ENCODE peak calls at places on chromosomes 13 and 19, in four cellular contexts. B is mesendoderm, S is neuronal stem cell, M is H9. L is an unnamed sample.

GRCh38 chr19:35468637-35469036 is 20.6 kb downstream of the FFAR2 start:
- DNase-seq in B (peak), S (no peak), M (peak), L (peak)

GRCh38 chr13:24997367-24997967 is 98.5 kb upstream of the PABPC3 start:
- DNase-seq in B (no peak), S (no peak), M (no peak), L (peak)

GRCh38 chr13:86881390-86881789 is 789.8 kb upstream of the SLITRK5 start:
- DNase-seq in B (peak), S (no peak), M (no peak), L (no peak)

GRCh38 chr13:101090287-101090686 is 326.0 kb downstream of the NALCN start:
- DNase-seq in B (no peak), S (no peak), M (no peak), L (no peak)

GRCh38 chr13:95033890-95034289 is 267.4 kb downstream of the ABCC4 start:
- DNase-seq in B (no peak), S (no peak), M (no peak), L (no peak)

GRCh38 chr19:52172347-52172746 is 926 bp upstream of the ZNF836 start:
- DNase-seq in B (no peak), S (no peak), M (no peak), L (no peak)

GRCh38 chr13:111790621-111791020 is 276.3 kb upstream of the SOX1 start:
- DNase-seq in B (no peak), S (no peak), M (no peak), L (no peak)

GRCh38 chr19:39152066-39152465 is 26.5 kb downstream of the PAK4 start:
- DNase-seq in B (no peak), S (no peak), M (no peak), L (peak)

GRCh38 chr19:52188822-52189744 is 769 bp upstream of the PPP2R1A start:
- DNase-seq in B (no peak), S (no peak), M (no peak), L (peak)

GRCh38 chr13:113161433-113161832 is 3.0 kb downstream of the PROZ start:
- DNase-seq in B (no peak), S (no peak), M (peak), L (no peak)

GRCh38 chr19:4376991-4377781 is 23.2 kb downstream of the SH3GL1 start:
- DNase-seq in B (no peak), S (no peak), M (no peak), L (no peak)

GRCh38 chr19:10420444-10421239 is at the start of gene PDE4A:
- DNase-seq in B (peak), S (no peak), M (peak), L (no peak)

GRCh38 chr19:6738726-6739389 is 622 bp upstream of the TRIP10 start:
- DNase-seq in B (peak), S (no peak), M (no peak), L (peak)

GRCh38 chr19:1266116-1266817 is 2.9 kb upstream of the CIRBP start:
- DNase-seq in B (peak), S (peak), M (peak), L (peak)

GRCh38 chr13:95556981-95557380 is 4.5 kb downstream of the CLDN10 start:
- DNase-seq in B (no peak), S (no peak), M (no peak), L (no peak)

GRCh38 chr13:67134322-67135129 is 95.6 kb downstream of the PCDH9 start:
- DNase-seq in B (no peak), S (no peak), M (no peak), L (no peak)

GRCh38 chr13:109256866-109257760 is 529.3 kb downstream of the IRS2 start:
- DNase-seq in B (peak), S (no peak), M (no peak), L (peak)

GRCh38 chr13:78160793-78161192 is 242.2 kb upstream of the EDNRB start:
- DNase-seq in B (no peak), S (no peak), M (no peak), L (peak)

GRCh38 chr19:13054605-13055212 is 47.9 kb downstream of the LYL1 start:
- DNase-seq in B (no peak), S (no peak), M (no peak), L (no peak)

GRCh38 chr19:13056052-13056660 is 46.5 kb downstream of the LYL1 start:
- DNase-seq in B (peak), S (no peak), M (peak), L (no peak)

GRCh38 chr19:13053761-13054604 is 48.7 kb downstream of the LYL1 start:
- DNase-seq in B (peak), S (peak), M (no peak), L (no peak)

GRCh38 chr19:13057147-13057572 is 45.5 kb downstream of the LYL1 start:
- DNase-seq in B (no peak), S (no peak), M (no peak), L (no peak)

GRCh38 chr19:13055213-13056051 is 47.2 kb downstream of the LYL1 start:
- DNase-seq in B (peak), S (no peak), M (peak), L (no peak)
- H2BK5ac ChIP-seq in B (no peak), S (no peak), M (no peak), L (peak)

GRCh38 chr19:49665301-49666119 is at the start of the genes BCL2L12 and IRF3:
- DNase-seq in B (peak), S (peak), M (peak), L (peak)
- H2BK5ac ChIP-seq in B (peak), S (no peak), M (no peak), L (peak)

DNA sequence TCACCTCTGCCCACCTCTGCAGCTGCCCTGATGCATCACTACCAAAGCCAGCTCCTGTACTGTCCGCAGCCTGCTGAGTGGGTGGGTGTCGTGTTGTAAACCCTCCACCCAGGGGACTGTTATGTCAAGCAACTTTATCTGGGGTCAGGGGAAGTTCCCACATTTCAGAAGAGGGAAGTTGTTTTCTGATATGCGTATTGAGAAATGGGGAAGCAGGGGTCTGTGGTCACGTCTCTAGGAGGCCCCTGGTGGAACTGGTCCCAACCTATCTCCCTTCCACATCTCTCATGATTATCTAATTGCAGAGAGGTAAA is 31.2 kb downstream of the CLEC17A start:
- DNase-seq in B (no peak), S (no peak), M (no peak), L (peak)
- H2BK5ac ChIP-seq in B (no peak), S (no peak), M (no peak), L (no peak)

GRCh38 chr19:13807421-13808021 is 12.3 kb downstream of the ZSWIM4 start:
- DNase-seq in B (no peak), S (no peak), M (no peak), L (no peak)
- H2BK5ac ChIP-seq in B (no peak), S (no peak), M (no peak), L (no peak)

L was measured in trophoblast cell.